ENCODE peak calls at places on chromosomes 5 and 9, in eight cellular contexts. S is aorta; E is cardiac muscle cell; N is adrenal gland; J is heart left ventricle; P is suprapubic skin; L is CD8-positive, alpha-beta T cell; C is tibial nerve. W is an unnamed sample. For H3K9me3, the result is how much of the 10 kb centered on the place peaks cover.

GRCh38 chr9:125241863-125242739 is 958 bp upstream of the HSPA5 start:
- DNase-seq in S (peak), E (no peak), N (peak), J (peak), P (peak), L (no peak), C (no peak), W (no peak)

GRCh38 chr9:134679616-134680392 is 38.2 kb downstream of the COL5A1 start:
- DNase-seq in S (peak), E (no peak), N (no peak), J (no peak), P (no peak), L (no peak), C (no peak), W (no peak)

GRCh38 chr5:150053231-150053626 is 33.1 kb downstream of the CSF1R start:
- DNase-seq in S (no peak), E (peak), N (peak), J (no peak), P (no peak), L (no peak), C (no peak), W (no peak)

GRCh38 chr9:76161546-76161945 is 232.7 kb downstream of the RFK start:
- DNase-seq in S (no peak), E (peak), N (no peak), J (no peak), P (no peak), L (no peak), C (no peak), W (no peak)

GRCh38 chr5:39464096-39464495 is 39.3 kb upstream of the DAB2 start:
- DNase-seq in S (no peak), E (no peak), N (no peak), J (no peak), P (no peak), L (no peak), C (no peak), W (no peak)

GRCh38 chr9:87140605-87141109 is 193.4 kb upstream of the GAS1 start:
- DNase-seq in S (no peak), E (no peak), N (no peak), J (no peak), P (no peak), L (no peak), C (no peak), W (no peak)

GRCh38 chr5:179348833-179349232 is 3.6 kb upstream of the ADAMTS2 start:
- DNase-seq in S (no peak), E (no peak), N (peak), J (peak), P (peak), L (no peak), C (no peak), W (no peak)

GRCh38 chr5:146213210-146213838 is 9.9 kb downstream of the RBM27 start:
- DNase-seq in S (no peak), E (peak), N (no peak), J (no peak), P (no peak), L (no peak), C (no peak), W (no peak)

GRCh38 chr5:14440598-14441401 is 140.8 kb upstream of the OTULINL start:
- DNase-seq in S (peak), E (peak), N (no peak), J (no peak), P (no peak), L (no peak), C (peak), W (no peak)

GRCh38 chr9:114143214-114143613 is 12.1 kb upstream of the COL27A1 start:
- DNase-seq in S (no peak), E (no peak), N (no peak), J (no peak), P (no peak), L (no peak), C (no peak), W (no peak)

GRCh38 chr9:70753311-70753710 is 338.9 kb upstream of the KLF9 start:
- DNase-seq in S (no peak), E (no peak), N (no peak), J (no peak), P (no peak), L (no peak), C (no peak), W (no peak)

GRCh38 chr9:129697111-129697955 is 31.9 kb downstream of the PRRX2 start:
- DNase-seq in S (peak), E (peak), N (peak), J (no peak), P (peak), L (no peak), C (peak), W (no peak)

GRCh38 chr5:100827481-100827889 is 75.6 kb downstream of the ST8SIA4 start:
- DNase-seq in S (no peak), E (no peak), N (no peak), J (no peak), P (no peak), L (no peak), C (no peak), W (no peak)

GRCh38 chr5:132059043-132059695 is 1.3 kb upstream of the IL3 start:
- DNase-seq in S (no peak), E (no peak), N (peak), J (peak), P (peak), L (no peak), C (no peak), W (peak)

GRCh38 chr5:123088031-123088805 is 823 bp upstream of the PRDM6 start:
- DNase-seq in S (peak), E (no peak), N (no peak), J (peak), P (peak), L (no peak), C (no peak), W (no peak)

GRCh38 chr9:34536685-34537084 is 13.9 kb upstream of the ENHO start:
- DNase-seq in S (no peak), E (no peak), N (no peak), J (no peak), P (no peak), L (no peak), C (no peak), W (no peak)

GRCh38 chr9:114431770-114432169 is 44.0 kb upstream of the AKNA start:
- DNase-seq in S (no peak), E (no peak), N (no peak), J (no peak), P (no peak), L (no peak), C (no peak), W (no peak)

DNA sequence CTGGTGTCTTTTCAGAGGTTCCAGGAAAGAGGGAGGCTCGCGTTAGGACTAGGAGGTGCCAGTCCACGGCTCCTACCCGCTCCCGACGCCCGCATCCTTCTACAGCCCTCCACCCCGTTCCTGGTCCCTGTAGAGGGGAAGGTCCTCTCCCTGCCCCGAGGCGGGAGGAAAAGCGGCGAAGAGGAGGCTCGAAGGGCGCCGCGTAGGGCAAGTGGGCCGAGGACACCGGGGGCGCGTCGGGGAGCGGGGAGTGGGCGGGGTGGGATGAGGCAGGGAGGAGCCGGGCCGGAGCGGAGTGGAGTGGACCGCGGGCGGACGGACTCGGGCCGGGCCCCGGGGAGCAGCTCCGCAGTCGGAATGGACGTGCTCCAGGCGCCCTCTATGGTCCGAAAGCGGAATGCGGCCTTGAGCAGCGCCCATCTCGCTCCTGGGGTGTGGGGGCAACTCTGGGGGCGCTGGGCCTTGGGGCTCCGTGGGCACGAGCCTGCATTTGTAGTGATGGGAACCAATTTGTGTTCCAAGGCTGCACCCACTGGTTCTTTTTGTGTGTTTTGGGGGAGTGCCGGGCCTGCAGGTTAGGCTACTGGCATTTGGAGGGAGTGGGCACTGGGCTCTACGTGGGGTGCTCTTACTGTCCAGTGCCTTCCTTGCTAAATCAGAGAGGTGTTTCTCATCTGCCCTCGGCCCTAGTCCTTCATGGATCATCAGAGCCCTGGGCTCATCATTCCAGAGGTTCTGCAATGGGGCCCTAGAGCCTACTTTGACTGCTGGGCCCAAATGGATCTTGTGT is 7.3 kb downstream of the IRX1 start:
- DNase-seq in S (peak), E (peak), N (no peak), J (no peak), P (no peak), L (no peak), C (no peak), W (no peak)
- H3K4me3 ChIP-seq in S (no peak), E (peak), N (no peak), J (no peak), P (peak), L (no peak), C (no peak), W (no peak)

DNA sequence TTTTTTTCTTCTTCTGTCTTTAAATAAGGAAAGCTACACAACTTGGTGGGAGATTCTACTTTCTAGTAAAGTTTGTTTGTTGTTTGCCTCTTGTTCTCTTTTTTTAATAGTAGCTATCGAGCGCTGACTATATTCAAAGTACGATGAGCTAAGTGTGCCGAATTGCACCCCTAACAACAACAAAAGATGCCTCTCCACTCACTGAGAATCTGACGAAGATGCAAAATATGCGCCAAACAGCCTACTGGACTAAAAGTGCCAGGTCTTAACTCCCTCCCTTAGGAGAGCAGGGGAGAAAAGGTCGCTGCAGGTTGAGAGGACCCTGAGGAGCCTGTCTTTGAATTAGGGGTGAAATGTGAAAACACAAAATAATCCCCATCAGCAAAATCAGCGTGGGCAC is 713.8 kb upstream of the WWC1 start:
- DNase-seq in S (no peak), E (no peak), N (no peak), J (no peak), P (no peak), L (no peak), C (no peak), W (no peak)
- H3K27ac ChIP-seq in S (no peak), E (no peak), N (no peak), J (no peak), P (no peak), L (no peak), C (no peak), W (no peak)

DNA sequence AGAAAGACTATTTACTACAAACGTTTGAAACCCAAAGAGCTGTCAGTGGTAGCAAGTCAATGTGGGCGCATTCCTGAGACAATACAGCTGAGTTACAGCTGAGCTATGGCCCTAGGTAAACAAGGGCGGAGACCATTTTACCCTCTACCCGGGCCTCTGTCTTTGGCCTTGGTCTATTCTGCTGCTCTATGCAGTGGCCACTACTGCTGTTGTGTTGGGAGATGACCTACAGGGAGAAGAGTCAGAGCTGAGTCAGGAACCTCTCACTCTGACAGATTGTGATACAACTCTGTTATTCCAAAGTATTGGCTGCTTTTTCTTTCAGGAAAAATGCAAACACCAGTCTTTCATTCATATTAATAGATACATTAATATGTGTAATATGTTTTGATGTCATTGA is 700.6 kb downstream of the SEMA5A start:
- DNase-seq in S (no peak), E (no peak), N (no peak), J (no peak), P (no peak), L (no peak), C (no peak), W (no peak)
- H3K9me3 ChIP-seq in S (under half), E (under half), N (under half), J (under half), P (under half), L (under half), C (under half), W (under half)

GRCh38 chr5:17005087-17005828 is 69.2 kb upstream of the MYO10 start:
- DNase-seq in S (no peak), E (no peak), N (no peak), J (no peak), P (no peak), L (no peak), C (no peak), W (no peak)
- H3K4me3 ChIP-seq in S (no peak), E (no peak), N (no peak), J (no peak), P (no peak), L (no peak), C (no peak), W (no peak)

GRCh38 chr9:113056191-113057106 is at the start of gene ZFP37:
- DNase-seq in S (peak), E (peak), N (peak), J (peak), P (peak), L (peak), C (peak), W (peak)
- H3K27ac ChIP-seq in S (no peak), E (peak), N (peak), J (peak), P (no peak), L (no peak), C (peak), W (peak)

DNA sequence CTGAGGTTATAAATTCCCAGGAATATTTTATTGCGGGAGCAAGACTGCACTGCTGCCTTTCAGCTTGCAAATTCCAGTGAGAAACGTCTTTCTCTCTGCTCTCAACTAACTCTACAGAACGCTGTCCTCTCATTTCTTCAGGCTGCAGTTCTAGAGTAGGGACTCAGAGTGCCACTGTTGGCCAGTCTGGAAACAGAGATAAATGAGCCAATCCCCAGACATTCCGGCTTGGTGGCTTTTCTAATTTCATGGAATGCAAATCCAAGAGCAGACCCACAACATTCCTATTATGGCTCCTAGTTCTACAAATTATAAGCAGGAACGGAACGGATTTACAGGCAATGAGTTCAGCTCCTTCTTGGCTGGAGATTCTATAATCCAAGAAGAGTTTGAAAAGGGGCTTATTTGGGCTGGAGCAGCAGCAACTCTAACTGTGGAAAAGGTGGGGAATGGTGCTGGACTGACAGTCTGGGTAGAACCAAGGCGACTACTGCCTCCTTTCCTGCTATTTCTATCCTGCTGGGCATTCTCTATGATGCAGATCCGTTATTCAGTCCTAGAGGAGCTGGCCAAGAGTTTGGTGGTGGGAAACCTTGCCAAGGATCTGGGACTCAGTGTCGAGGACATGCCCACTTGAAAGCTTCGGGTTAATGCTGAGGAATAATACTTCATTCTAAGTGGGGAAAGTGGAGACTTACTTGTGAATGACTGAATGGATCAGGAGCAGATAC is 9.3 kb downstream of the PCDHGA12 start:
- DNase-seq in S (no peak), E (no peak), N (no peak), J (no peak), P (no peak), L (no peak), C (no peak), W (no peak)
- H3K9me3 ChIP-seq in S (under half), E (under half), N (under half), J (under half), P (under half), L (under half), C (half or more), W (under half)

W was measured in effector memory CD4-positive, alpha-beta T cell.